ENCODE peak calls at places on chromosome 2, in ten cellular contexts. D is SK-N-SH, C is prostate gland, S is GM12892, J is transverse colon, P is GM12891, F is HepG2, V is GM23338, A is HCT116, Y is K562. N is an unnamed sample.

GRCh38 chr2:163551974-163552373 is 183.8 kb downstream of the FIGN start:
- DNase-seq in D (no peak), C (no peak), S (no peak), J (no peak), P (no peak), F (no peak), V (no peak), A (no peak), Y (no peak), N (no peak)

GRCh38 chr2:69466728-69467127 is 29.5 kb upstream of the NFU1 start:
- DNase-seq in D (no peak), C (no peak), S (no peak), J (no peak), P (no peak), F (no peak), V (no peak), A (no peak), Y (no peak), N (no peak)

GRCh38 chr2:196131384-196131861 is 40.0 kb downstream of the STK17B start:
- DNase-seq in D (peak; percentile 7), C (peak; percentile 26), S (no peak), J (peak; percentile 57), P (no peak), F (peak; percentile 83), V (peak; percentile 81), A (peak; percentile 66), Y (peak; percentile 87), N (peak; percentile 83)

GRCh38 chr2:161905389-161906046 is 168.5 kb downstream of the DPP4 start:
- DNase-seq in D (no peak), C (no peak), S (no peak), J (no peak), P (no peak), F (peak; percentile 11), V (no peak), A (no peak), Y (no peak), N (no peak)

GRCh38 chr2:182360012-182360662 is 66.7 kb downstream of the PDE1A start:
- DNase-seq in D (no peak), C (no peak), S (no peak), J (peak; percentile 51), P (no peak), F (no peak), V (no peak), A (no peak), Y (no peak), N (no peak)

GRCh38 chr2:178233428-178233827 is 39.1 kb downstream of the OSBPL6 start:
- DNase-seq in D (no peak), C (no peak), S (no peak), J (no peak), P (no peak), F (no peak), V (no peak), A (no peak), Y (no peak), N (no peak)

GRCh38 chr2:40400336-40400953 is 51.4 kb downstream of the SLC8A1 start:
- DNase-seq in D (no peak), C (no peak), S (no peak), J (no peak), P (no peak), F (no peak), V (peak; percentile 10), A (no peak), Y (no peak), N (no peak)

GRCh38 chr2:118846667-118847446 is 591 bp downstream of the EN1 start:
- DNase-seq in D (peak; percentile 65), C (no peak), S (no peak), J (no peak), P (no peak), F (no peak), V (peak; percentile 54), A (no peak), Y (peak; percentile 29), N (no peak)

GRCh38 chr2:42494434-42495233 is 852 bp upstream of the KCNG3 start:
- DNase-seq in D (peak; percentile 85), C (peak; percentile 76), S (peak; percentile 49), J (peak; percentile 87), P (peak; percentile 50), F (peak; percentile 87), V (peak; percentile 93), A (peak; percentile 82), Y (peak; percentile 77), N (peak; percentile 72)

GRCh38 chr2:124024491-124025348 is at the start of gene CNTNAP5:
- DNase-seq in D (peak; percentile 89), C (no peak), S (no peak), J (peak; percentile 8), P (peak; percentile 32), F (no peak), V (peak; percentile 93), A (no peak), Y (peak; percentile 21), N (no peak)

GRCh38 chr2:216618785-216619184 is 14.4 kb upstream of the IGFBP2 start:
- DNase-seq in D (no peak), C (no peak), S (no peak), J (no peak), P (no peak), F (no peak), V (peak; percentile 50), A (no peak), Y (no peak), N (no peak)

GRCh38 chr2:126655500-126656310 is at the start of gene GYPC:
- DNase-seq in D (no peak), C (no peak), S (peak; percentile 62), J (peak; percentile 55), P (peak; percentile 58), F (no peak), V (peak; percentile 66), A (no peak), Y (peak; percentile 85), N (peak; percentile 63)

GRCh38 chr2:30444283-30444682 is 2.8 kb upstream of the LCLAT1 start:
- DNase-seq in D (no peak), C (no peak), S (no peak), J (peak; percentile 27), P (no peak), F (no peak), V (no peak), A (no peak), Y (no peak), N (peak; percentile 79)

GRCh38 chr2:30446602-30447148 is 371 bp upstream of the LCLAT1 start:
- DNase-seq in D (peak; percentile 48), C (no peak), S (no peak), J (no peak), P (no peak), F (no peak), V (peak; percentile 21), A (no peak), Y (peak; percentile 20), N (no peak)

GRCh38 chr2:30443081-30443480 is 4.0 kb upstream of the LCLAT1 start:
- DNase-seq in D (no peak), C (no peak), S (no peak), J (no peak), P (no peak), F (no peak), V (no peak), A (no peak), Y (no peak), N (no peak)

GRCh38 chr2:30447149-30448045 is at the start of gene LCLAT1:
- DNase-seq in D (peak; percentile 96), C (peak; percentile 73), S (peak; percentile 73), J (peak; percentile 84), P (peak; percentile 72), F (peak; percentile 59), V (peak; percentile 79), A (peak; percentile 37), Y (peak; percentile 93), N (peak; percentile 80)

GRCh38 chr2:30445266-30445821 is 1.7 kb upstream of the LCLAT1 start:
- DNase-seq in D (no peak), C (no peak), S (no peak), J (no peak), P (no peak), F (no peak), V (no peak), A (no peak), Y (no peak), N (no peak)
- TF ChIP-seq POLR2AphosphoS5 in D (no peak), C (no peak), S (no peak), J (no peak), P (no peak), F (no peak), V (no peak), A (no peak), Y (no peak), N (no peak)

DNA sequence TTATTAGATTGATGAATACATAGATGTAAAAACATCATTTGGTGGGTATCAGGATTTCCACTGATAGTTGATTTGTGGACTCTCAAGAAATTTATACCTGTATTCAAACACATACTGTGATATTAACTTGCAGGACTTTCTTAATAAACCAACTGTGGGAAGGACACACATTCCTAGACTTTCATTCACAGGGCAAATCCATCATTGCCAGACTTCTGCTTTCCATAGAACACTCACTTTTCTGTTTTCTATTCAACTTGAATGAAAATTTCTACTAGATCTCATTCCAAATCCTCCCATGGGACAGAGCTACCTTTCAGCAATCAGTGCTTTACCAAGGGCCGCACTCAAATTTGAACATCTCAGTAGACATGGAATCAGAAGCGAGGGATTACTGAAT is 612.5 kb downstream of the IRS1 start:
- DNase-seq in D (no peak), C (no peak), S (no peak), J (no peak), P (no peak), F (no peak), V (no peak), A (no peak), Y (no peak), N (no peak)
- TF ChIP-seq POLR2AphosphoS5 in D (no peak), C (no peak), S (no peak), J (no peak), P (no peak), F (no peak), V (no peak), A (no peak), Y (no peak), N (no peak)

DNA sequence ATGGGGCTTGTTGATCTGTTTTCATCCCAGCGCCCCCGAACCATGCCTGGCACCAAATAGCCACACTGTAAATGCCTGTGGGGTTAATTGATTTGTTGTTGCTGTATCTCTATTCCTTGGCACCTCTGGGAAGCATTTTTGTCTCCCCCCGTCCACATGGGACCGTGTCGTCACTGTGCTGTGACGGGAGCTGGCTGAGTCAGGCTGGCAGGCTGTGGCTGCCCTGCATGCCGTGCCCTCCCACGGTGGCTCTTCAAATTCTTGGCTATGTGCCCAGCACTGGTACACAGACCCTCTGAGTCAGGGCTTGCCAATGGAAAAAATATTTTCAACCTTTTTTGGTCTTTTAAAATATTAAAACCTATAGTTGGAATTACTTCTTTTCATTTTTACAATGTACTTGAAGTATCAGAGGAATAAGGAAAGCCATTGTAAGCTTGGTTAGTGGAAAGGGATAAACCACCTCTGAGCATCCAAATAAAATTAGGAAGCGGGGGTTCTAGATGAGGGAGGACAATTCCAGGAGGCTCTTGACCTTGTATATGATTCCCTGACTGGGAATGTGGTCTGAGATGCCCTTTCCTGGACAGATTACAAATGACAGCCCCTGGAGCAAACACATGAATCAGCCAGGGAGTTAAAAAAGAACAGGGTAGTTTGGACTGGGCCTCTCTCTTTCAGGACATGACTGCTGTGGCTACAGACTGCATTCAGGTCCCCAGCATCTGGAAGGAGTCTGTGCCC is 59.4 kb downstream of the DGKD start:
- DNase-seq in D (peak; percentile 76), C (no peak), S (no peak), J (no peak), P (no peak), F (peak; percentile 29), V (no peak), A (peak; percentile 83), Y (no peak), N (no peak)
- TF ChIP-seq POLR2AphosphoS5 in D (no peak), C (no peak), S (no peak), J (no peak), P (no peak), F (no peak), V (no peak), A (peak; percentile 55), Y (no peak), N (no peak)

GRCh38 chr2:2044658-2045057 is 286.4 kb downstream of the MYT1L start:
- DNase-seq in D (no peak), C (no peak), S (no peak), J (no peak), P (no peak), F (no peak), V (no peak), A (no peak), Y (no peak), N (no peak)
- TF ChIP-seq POLR2AphosphoS5 in D (no peak), C (no peak), S (no peak), J (no peak), P (no peak), F (no peak), V (no peak), A (no peak), Y (no peak), N (no peak)